ENCODE peak calls at places on chromosome 15, in nine cellular contexts. P is glutamatergic neuron; A is AG09309; O is EH; J is iris pigment epithelial cell; T is endodermal cell; F is naive thymus-derived CD8-positive, alpha-beta T cell; I is cerebellum; E is activated CD4-positive, alpha-beta memory T cell treated with anti-CD3 and anti-CD28 coated beads, Interleukin-2, amount 10 ng/mL, durations not matched to agents 7 days and 5 days. N is an unnamed sample.

GRCh38 chr15:35693286-35693685 is 147.3 kb upstream of the DPH6 start:
- DNase-seq in P (no peak), T (no peak), I (no peak), E (no peak), F (no peak), J (peak), A (no peak), O (no peak), N (no peak)

GRCh38 chr15:87483468-87483867 is 773.1 kb downstream of the NTRK3 start:
- DNase-seq in P (no peak), E (no peak), O (no peak), J (no peak), T (no peak), A (no peak), F (no peak), I (no peak), N (no peak)

GRCh38 chr15:82108489-82109078 is 62.8 kb upstream of the MEX3B start:
- DNase-seq in J (peak), E (peak), I (no peak), T (peak), F (peak), O (peak), P (peak), A (no peak), N (peak)

GRCh38 chr15:87566236-87566635 is 690.3 kb downstream of the NTRK3 start:
- DNase-seq in I (no peak), F (no peak), E (no peak), T (no peak), P (no peak), O (no peak), J (no peak), A (no peak), N (no peak)

GRCh38 chr15:38440353-38441129 is 13.4 kb upstream of the FAM98B start:
- DNase-seq in I (peak), T (peak), A (peak), J (peak), F (peak), E (peak), P (peak), O (peak), N (peak)

GRCh38 chr15:66187271-66187670 is 66.3 kb downstream of the MEGF11 start:
- DNase-seq in A (no peak), I (no peak), P (no peak), J (no peak), T (peak), E (no peak), O (no peak), F (no peak), N (peak)

GRCh38 chr15:61396235-61396927 is 167.3 kb upstream of the RORA start:
- DNase-seq in T (no peak), A (no peak), J (no peak), F (no peak), E (no peak), O (peak), I (no peak), P (no peak), N (no peak)

GRCh38 chr15:90750186-90750585 is 33.0 kb downstream of the BLM start:
- DNase-seq in P (no peak), F (no peak), E (peak), J (peak), I (no peak), T (no peak), O (no peak), A (no peak), N (no peak)

GRCh38 chr15:63203451-63204090 is 14.2 kb downstream of the RAB8B start:
- DNase-seq in E (peak), A (no peak), T (no peak), P (no peak), J (peak), O (peak), I (no peak), F (peak), N (no peak)

GRCh38 chr15:51629612-51630011 is 7.0 kb upstream of the DMXL2 start:
- DNase-seq in E (no peak), O (no peak), T (no peak), A (no peak), J (peak), F (no peak), I (no peak), P (no peak), N (peak)

GRCh38 chr15:74245342-74245931 is 9.3 kb downstream of the CCDC33 start:
- DNase-seq in J (no peak), P (peak), T (peak), O (no peak), I (no peak), E (peak), F (no peak), A (no peak), N (no peak)

GRCh38 chr15:79169531-79170123 is 79.0 kb upstream of the RASGRF1 start:
- DNase-seq in A (no peak), T (no peak), P (no peak), J (no peak), F (no peak), E (no peak), O (no peak), I (no peak), N (peak)

GRCh38 chr15:101167791-101168462 is 83.9 kb downstream of the CHSY1 start:
- DNase-seq in F (peak), E (peak), I (no peak), P (no peak), J (peak), A (peak), T (no peak), O (peak), N (peak)